ENCODE peak calls at places on chromosomes 13 and 19, in eight cellular contexts. D is activated CD4-positive, CD25-positive, alpha-beta regulatory T cell; W is MM.1S; V is stimulated activated CD4-positive, alpha-beta T cell treated with anti-CD3 and anti-CD28 coated beads, Interleukin-1b, Interleukin-23, amount 100 ng/mL, for 24 hours; B is stimulated activated CD8-positive, alpha-beta memory T cell treated with anti-CD3 and anti-CD28 coated beads, Interleukin-15, amount 100 ng/mL, for 4 hours; I is stimulated activated naive B cell treated with anti-CD40 and anti-IgM and Interleukin-4, amounts not matched to agents 10 μg/mL and 1 μg/mL and 100 μg/mL, for 72 hours; C is H1; Q is NT2/D1. Y is an unnamed sample.

GRCh38 chr13:45863716-45864590 is 12.4 kb upstream of the SIAH3 start:
- DNase-seq in D (no peak), W (no peak), V (no peak), B (no peak), I (no peak), C (no peak), Q (no peak), Y (no peak)

GRCh38 chr19:33728141-33728540 is 68.5 kb upstream of the KCTD15 start:
- DNase-seq in D (no peak), W (no peak), V (no peak), B (no peak), I (no peak), C (no peak), Q (no peak), Y (no peak)

GRCh38 chr19:46147791-46148288 is at the start of gene IGFL2:
- DNase-seq in D (no peak), W (no peak), V (no peak), B (no peak), I (no peak), C (no peak), Q (no peak), Y (no peak)

GRCh38 chr13:24076124-24076523 is 84.4 kb upstream of the SPATA13 start:
- DNase-seq in D (no peak), W (no peak), V (no peak), B (no peak), I (no peak), C (no peak), Q (no peak), Y (no peak)

GRCh38 chr13:41004875-41005693 is 14.0 kb downstream of the ELF1 start:
- DNase-seq in D (no peak), W (peak), V (no peak), B (no peak), I (peak), C (no peak), Q (no peak), Y (no peak)

GRCh38 chr19:2274937-2275535 is 6.9 kb downstream of the PEAK3 start:
- DNase-seq in D (no peak), W (peak), V (no peak), B (no peak), I (no peak), C (no peak), Q (no peak), Y (peak)

GRCh38 chr19:35330475-35330874 is 1.5 kb downstream of the CD22 start:
- DNase-seq in D (no peak), W (no peak), V (no peak), B (no peak), I (peak), C (no peak), Q (no peak), Y (no peak)

GRCh38 chr13:40536443-40537113 is 129.9 kb downstream of the FOXO1 start:
- DNase-seq in D (no peak), W (no peak), V (no peak), B (no peak), I (peak), C (no peak), Q (no peak), Y (no peak)

GRCh38 chr13:77698211-77699058 is 948 bp downstream of the SLAIN1 start:
- DNase-seq in D (peak), W (peak), V (peak), B (peak), I (peak), C (no peak), Q (no peak), Y (peak)

GRCh38 chr13:112968910-112969691 is at the start of gene MCF2L:
- DNase-seq in D (peak), W (no peak), V (peak), B (peak), I (peak), C (no peak), Q (no peak), Y (no peak)

GRCh38 chr19:38559428-38560401 is 58.0 kb downstream of the MAP4K1 start:
- DNase-seq in D (no peak), W (peak), V (no peak), B (no peak), I (peak), C (no peak), Q (no peak), Y (no peak)

GRCh38 chr13:98752111-98752941 is at the start of gene SLC15A1:
- DNase-seq in D (no peak), W (no peak), V (no peak), B (no peak), I (no peak), C (no peak), Q (no peak), Y (no peak)

GRCh38 chr13:28744091-28744536 is 25.3 kb upstream of the SLC46A3 start:
- DNase-seq in D (no peak), W (no peak), V (no peak), B (no peak), I (no peak), C (no peak), Q (no peak), Y (no peak)

GRCh38 chr19:5288347-5288739 is 52.3 kb downstream of the PTPRS start:
- DNase-seq in D (no peak), W (no peak), V (no peak), B (no peak), I (no peak), C (no peak), Q (no peak), Y (no peak)

GRCh38 chr19:3771033-3771905 is 759 bp downstream of the RAX2 start:
- DNase-seq in D (no peak), W (no peak), V (no peak), B (no peak), I (no peak), C (no peak), Q (peak), Y (no peak)

GRCh38 chr13:21967871-21968270 is 297.0 kb downstream of the FGF9 start:
- DNase-seq in D (no peak), W (no peak), V (no peak), B (no peak), I (no peak), C (no peak), Q (peak), Y (no peak)

GRCh38 chr19:30160996-30161655 is 211.1 kb upstream of the ZNF536 start:
- DNase-seq in D (no peak), W (no peak), V (no peak), B (no peak), I (no peak), C (no peak), Q (no peak), Y (no peak)